ENCODE peak calls at places on chromosomes 13 and 19, in eight cellular contexts. One of them, this sample, is unnamed.

GRCh38 chr13:49610176-49610575 is 18.1 kb upstream of the ARL11 start:
- DNase-seq in cardiac muscle cell: peak
- DNase-seq in esophagus squamous epithelium: no peak
- DNase-seq in CD4-positive, alpha-beta T cell: no peak
- DNase-seq in breast epithelium: no peak
- DNase-seq in endothelial cell of umbilical vein: no peak
- DNase-seq in DND-41: no peak
- DNase-seq in RWPE2: no peak
- DNase-seq in this sample: no peak

GRCh38 chr19:4278926-4279529 is at the start of gene SHD:
- DNase-seq in cardiac muscle cell: peak
- DNase-seq in esophagus squamous epithelium: no peak
- DNase-seq in CD4-positive, alpha-beta T cell: no peak
- DNase-seq in breast epithelium: no peak
- DNase-seq in endothelial cell of umbilical vein: no peak
- DNase-seq in DND-41: no peak
- DNase-seq in RWPE2: no peak
- DNase-seq in this sample: no peak

GRCh38 chr13:113789167-113789566 is 30.1 kb downstream of the TMEM255B start:
- DNase-seq in cardiac muscle cell: no peak
- DNase-seq in esophagus squamous epithelium: no peak
- DNase-seq in CD4-positive, alpha-beta T cell: no peak
- DNase-seq in breast epithelium: no peak
- DNase-seq in endothelial cell of umbilical vein: no peak
- DNase-seq in DND-41: no peak
- DNase-seq in RWPE2: no peak
- DNase-seq in this sample: no peak

GRCh38 chr13:102002271-102002670 is 399.6 kb downstream of the FGF14 start:
- DNase-seq in cardiac muscle cell: no peak
- DNase-seq in esophagus squamous epithelium: no peak
- DNase-seq in CD4-positive, alpha-beta T cell: no peak
- DNase-seq in breast epithelium: no peak
- DNase-seq in endothelial cell of umbilical vein: no peak
- DNase-seq in DND-41: no peak
- DNase-seq in RWPE2: no peak
- DNase-seq in this sample: no peak

GRCh38 chr19:3047307-3048189 is 14.7 kb downstream of the TLE5 start:
- DNase-seq in cardiac muscle cell: peak
- DNase-seq in esophagus squamous epithelium: no peak
- DNase-seq in CD4-positive, alpha-beta T cell: peak
- DNase-seq in breast epithelium: peak
- DNase-seq in endothelial cell of umbilical vein: peak
- DNase-seq in DND-41: peak
- DNase-seq in RWPE2: no peak
- DNase-seq in this sample: no peak

GRCh38 chr13:21668665-21669599 is 1.9 kb upstream of the FGF9 start:
- DNase-seq in cardiac muscle cell: peak
- DNase-seq in esophagus squamous epithelium: no peak
- DNase-seq in CD4-positive, alpha-beta T cell: peak
- DNase-seq in breast epithelium: no peak
- DNase-seq in endothelial cell of umbilical vein: no peak
- DNase-seq in DND-41: no peak
- DNase-seq in RWPE2: no peak
- DNase-seq in this sample: no peak

GRCh38 chr19:44891016-44891882 is at the start of gene TOMM40:
- DNase-seq in cardiac muscle cell: peak
- DNase-seq in esophagus squamous epithelium: peak
- DNase-seq in CD4-positive, alpha-beta T cell: no peak
- DNase-seq in breast epithelium: no peak
- DNase-seq in endothelial cell of umbilical vein: no peak
- DNase-seq in DND-41: peak
- DNase-seq in RWPE2: peak
- DNase-seq in this sample: peak

GRCh38 chr13:91247768-91248167 is 99.7 kb upstream of the MIR17HG start:
- DNase-seq in cardiac muscle cell: no peak
- DNase-seq in esophagus squamous epithelium: no peak
- DNase-seq in CD4-positive, alpha-beta T cell: no peak
- DNase-seq in breast epithelium: no peak
- DNase-seq in endothelial cell of umbilical vein: peak
- DNase-seq in DND-41: no peak
- DNase-seq in RWPE2: no peak
- DNase-seq in this sample: no peak

GRCh38 chr13:52127783-52128702 is 830 bp downstream of the NEK5 start:
- DNase-seq in cardiac muscle cell: peak
- DNase-seq in esophagus squamous epithelium: no peak
- DNase-seq in CD4-positive, alpha-beta T cell: peak
- DNase-seq in breast epithelium: no peak
- DNase-seq in endothelial cell of umbilical vein: peak
- DNase-seq in DND-41: peak
- DNase-seq in RWPE2: no peak
- DNase-seq in this sample: peak

GRCh38 chr19:47456721-47457478 is 14.8 kb downstream of the SLC8A2 start:
- DNase-seq in cardiac muscle cell: no peak
- DNase-seq in esophagus squamous epithelium: no peak
- DNase-seq in CD4-positive, alpha-beta T cell: no peak
- DNase-seq in breast epithelium: no peak
- DNase-seq in endothelial cell of umbilical vein: no peak
- DNase-seq in DND-41: no peak
- DNase-seq in RWPE2: no peak
- DNase-seq in this sample: no peak

GRCh38 chr19:6925801-6926751 is 38.7 kb downstream of the ADGRE1 start:
- DNase-seq in cardiac muscle cell: no peak
- DNase-seq in esophagus squamous epithelium: no peak
- DNase-seq in CD4-positive, alpha-beta T cell: no peak
- DNase-seq in breast epithelium: no peak
- DNase-seq in endothelial cell of umbilical vein: no peak
- DNase-seq in DND-41: no peak
- DNase-seq in RWPE2: no peak
- DNase-seq in this sample: no peak

GRCh38 chr19:8641908-8642547 is 11.6 kb downstream of the NFILZ start:
- DNase-seq in cardiac muscle cell: peak
- DNase-seq in esophagus squamous epithelium: no peak
- DNase-seq in CD4-positive, alpha-beta T cell: no peak
- DNase-seq in breast epithelium: no peak
- DNase-seq in endothelial cell of umbilical vein: peak
- DNase-seq in DND-41: peak
- DNase-seq in RWPE2: no peak
- DNase-seq in this sample: no peak

GRCh38 chr13:51585234-51585672 is 991 bp downstream of the WDFY2 start:
- DNase-seq in cardiac muscle cell: peak
- DNase-seq in esophagus squamous epithelium: no peak
- DNase-seq in CD4-positive, alpha-beta T cell: no peak
- DNase-seq in breast epithelium: no peak
- DNase-seq in endothelial cell of umbilical vein: peak
- DNase-seq in DND-41: peak
- DNase-seq in RWPE2: no peak
- DNase-seq in this sample: no peak

GRCh38 chr13:36858285-36858684 is 39.3 kb downstream of the RFXAP start:
- DNase-seq in cardiac muscle cell: peak
- DNase-seq in esophagus squamous epithelium: no peak
- DNase-seq in CD4-positive, alpha-beta T cell: no peak
- DNase-seq in breast epithelium: no peak
- DNase-seq in endothelial cell of umbilical vein: peak
- DNase-seq in DND-41: no peak
- DNase-seq in RWPE2: no peak
- DNase-seq in this sample: no peak

GRCh38 chr19:6033744-6034264 is 55.9 kb upstream of the RANBP3 start:
- DNase-seq in cardiac muscle cell: no peak
- DNase-seq in esophagus squamous epithelium: no peak
- DNase-seq in CD4-positive, alpha-beta T cell: no peak
- DNase-seq in breast epithelium: peak
- DNase-seq in endothelial cell of umbilical vein: no peak
- DNase-seq in DND-41: no peak
- DNase-seq in RWPE2: no peak
- DNase-seq in this sample: no peak

GRCh38 chr19:17490411-17490810 is 20.1 kb downstream of the SLC27A1 start:
- DNase-seq in cardiac muscle cell: no peak
- DNase-seq in esophagus squamous epithelium: no peak
- DNase-seq in CD4-positive, alpha-beta T cell: no peak
- DNase-seq in breast epithelium: no peak
- DNase-seq in endothelial cell of umbilical vein: no peak
- DNase-seq in DND-41: peak
- DNase-seq in RWPE2: no peak
- DNase-seq in this sample: no peak

GRCh38 chr19:17889609-17890214 is 18.0 kb downstream of the SLC5A5 start:
- DNase-seq in cardiac muscle cell: peak
- DNase-seq in esophagus squamous epithelium: no peak
- DNase-seq in CD4-positive, alpha-beta T cell: no peak
- DNase-seq in breast epithelium: no peak
- DNase-seq in endothelial cell of umbilical vein: peak
- DNase-seq in DND-41: peak
- DNase-seq in RWPE2: no peak
- DNase-seq in this sample: no peak

GRCh38 chr13:112896736-112897602 is 72.0 kb upstream of the MCF2L start:
- DNase-seq in cardiac muscle cell: no peak
- DNase-seq in esophagus squamous epithelium: no peak
- DNase-seq in CD4-positive, alpha-beta T cell: no peak
- DNase-seq in breast epithelium: peak
- DNase-seq in endothelial cell of umbilical vein: no peak
- DNase-seq in DND-41: no peak
- DNase-seq in RWPE2: peak
- DNase-seq in this sample: no peak

GRCh38 chr19:29841209-29841558 is 29.4 kb downstream of the CCNE1 start:
- DNase-seq in cardiac muscle cell: no peak
- DNase-seq in esophagus squamous epithelium: no peak
- DNase-seq in CD4-positive, alpha-beta T cell: no peak
- DNase-seq in breast epithelium: no peak
- DNase-seq in endothelial cell of umbilical vein: no peak
- DNase-seq in DND-41: no peak
- DNase-seq in RWPE2: no peak
- DNase-seq in this sample: no peak

GRCh38 chr19:55674841-55675660 is at the start of gene EPN1:
- DNase-seq in cardiac muscle cell: peak
- DNase-seq in esophagus squamous epithelium: peak
- DNase-seq in CD4-positive, alpha-beta T cell: peak
- DNase-seq in breast epithelium: peak
- DNase-seq in endothelial cell of umbilical vein: peak
- DNase-seq in DND-41: peak
- DNase-seq in RWPE2: peak
- DNase-seq in this sample: peak

GRCh38 chr19:19538077-19538764 is at the start of gene CILP2:
- DNase-seq in cardiac muscle cell: peak
- DNase-seq in esophagus squamous epithelium: no peak
- DNase-seq in CD4-positive, alpha-beta T cell: no peak
- DNase-seq in breast epithelium: no peak
- DNase-seq in endothelial cell of umbilical vein: no peak
- DNase-seq in DND-41: no peak
- DNase-seq in RWPE2: peak
- DNase-seq in this sample: no peak

GRCh38 chr19:35181387-35181786 is 26.9 kb downstream of the FXYD5 start:
- DNase-seq in cardiac muscle cell: no peak
- DNase-seq in esophagus squamous epithelium: no peak
- DNase-seq in CD4-positive, alpha-beta T cell: no peak
- DNase-seq in breast epithelium: no peak
- DNase-seq in endothelial cell of umbilical vein: no peak
- DNase-seq in DND-41: no peak
- DNase-seq in RWPE2: no peak
- DNase-seq in this sample: no peak

GRCh38 chr19:35177377-35178274 is 23.1 kb downstream of the FXYD5 start:
- DNase-seq in cardiac muscle cell: no peak
- DNase-seq in esophagus squamous epithelium: no peak
- DNase-seq in CD4-positive, alpha-beta T cell: no peak
- DNase-seq in breast epithelium: no peak
- DNase-seq in endothelial cell of umbilical vein: no peak
- DNase-seq in DND-41: no peak
- DNase-seq in RWPE2: no peak
- DNase-seq in this sample: no peak

GRCh38 chr19:35176183-35176570 is 21.6 kb downstream of the FXYD5 start:
- DNase-seq in cardiac muscle cell: no peak
- DNase-seq in esophagus squamous epithelium: no peak
- DNase-seq in CD4-positive, alpha-beta T cell: no peak
- DNase-seq in breast epithelium: no peak
- DNase-seq in endothelial cell of umbilical vein: no peak
- DNase-seq in DND-41: no peak
- DNase-seq in RWPE2: no peak
- DNase-seq in this sample: no peak

GRCh38 chr19:35178701-35179100 is 24.2 kb downstream of the FXYD5 start:
- DNase-seq in cardiac muscle cell: no peak
- DNase-seq in esophagus squamous epithelium: no peak
- DNase-seq in CD4-positive, alpha-beta T cell: no peak
- DNase-seq in breast epithelium: no peak
- DNase-seq in endothelial cell of umbilical vein: no peak
- DNase-seq in DND-41: no peak
- DNase-seq in RWPE2: no peak
- DNase-seq in this sample: no peak

DNA sequence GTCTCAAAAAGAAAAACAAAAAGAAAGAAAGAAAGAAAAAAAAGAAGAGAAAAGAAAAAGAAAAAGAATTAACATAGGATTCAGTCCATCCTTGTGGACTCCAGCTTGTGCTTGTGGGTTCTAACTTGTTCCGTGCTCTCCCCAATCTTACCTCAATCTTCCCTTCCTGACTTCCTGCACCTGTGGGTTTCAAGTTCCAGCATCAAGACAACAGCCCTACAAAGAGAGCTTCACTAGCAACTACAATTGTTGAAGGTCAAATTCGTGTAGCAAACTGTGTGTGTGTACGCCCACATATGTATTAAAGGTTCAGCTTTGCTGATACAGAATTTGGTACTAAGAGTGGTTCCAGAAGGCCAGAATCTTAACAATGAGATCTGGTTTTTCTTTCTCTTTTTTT is 25.3 kb downstream of the FXYD5 start:
- DNase-seq in cardiac muscle cell: no peak
- DNase-seq in esophagus squamous epithelium: no peak
- DNase-seq in CD4-positive, alpha-beta T cell: no peak
- DNase-seq in breast epithelium: no peak
- DNase-seq in endothelial cell of umbilical vein: no peak
- DNase-seq in DND-41: no peak
- DNase-seq in RWPE2: no peak
- DNase-seq in this sample: no peak
- TF ChIP-seq CTCF in cardiac muscle cell: no peak
- TF ChIP-seq CTCF in esophagus squamous epithelium: no peak
- TF ChIP-seq CTCF in CD4-positive, alpha-beta T cell: no peak
- TF ChIP-seq CTCF in breast epithelium: no peak
- TF ChIP-seq CTCF in endothelial cell of umbilical vein: no peak
- TF ChIP-seq CTCF in DND-41: no peak
- TF ChIP-seq CTCF in RWPE2: no peak
- TF ChIP-seq CTCF in this sample: no peak

GRCh38 chr19:9836021-9836420 is 903 bp downstream of the PIN1 start:
- DNase-seq in cardiac muscle cell: peak
- DNase-seq in esophagus squamous epithelium: no peak
- DNase-seq in CD4-positive, alpha-beta T cell: no peak
- DNase-seq in breast epithelium: no peak
- DNase-seq in endothelial cell of umbilical vein: no peak
- DNase-seq in DND-41: peak
- DNase-seq in RWPE2: no peak
- DNase-seq in this sample: no peak
- TF ChIP-seq CTCF in cardiac muscle cell: no peak
- TF ChIP-seq CTCF in esophagus squamous epithelium: no peak
- TF ChIP-seq CTCF in CD4-positive, alpha-beta T cell: no peak
- TF ChIP-seq CTCF in breast epithelium: no peak
- TF ChIP-seq CTCF in endothelial cell of umbilical vein: no peak
- TF ChIP-seq CTCF in DND-41: peak
- TF ChIP-seq CTCF in RWPE2: no peak
- TF ChIP-seq CTCF in this sample: no peak

GRCh38 chr13:94210826-94211225 is 268.7 kb downstream of the DCT start:
- DNase-seq in cardiac muscle cell: no peak
- DNase-seq in esophagus squamous epithelium: no peak
- DNase-seq in CD4-positive, alpha-beta T cell: no peak
- DNase-seq in breast epithelium: no peak
- DNase-seq in endothelial cell of umbilical vein: no peak
- DNase-seq in DND-41: no peak
- DNase-seq in RWPE2: no peak
- DNase-seq in this sample: no peak
- TF ChIP-seq CTCF in cardiac muscle cell: no peak
- TF ChIP-seq CTCF in esophagus squamous epithelium: no peak
- TF ChIP-seq CTCF in CD4-positive, alpha-beta T cell: no peak
- TF ChIP-seq CTCF in breast epithelium: no peak
- TF ChIP-seq CTCF in endothelial cell of umbilical vein: no peak
- TF ChIP-seq CTCF in DND-41: no peak
- TF ChIP-seq CTCF in RWPE2: no peak
- TF ChIP-seq CTCF in this sample: no peak

GRCh38 chr19:35143231-35143715 is at the start of gene FXYD7:
- DNase-seq in cardiac muscle cell: no peak
- DNase-seq in esophagus squamous epithelium: no peak
- DNase-seq in CD4-positive, alpha-beta T cell: no peak
- DNase-seq in breast epithelium: no peak
- DNase-seq in endothelial cell of umbilical vein: no peak
- DNase-seq in DND-41: no peak
- DNase-seq in RWPE2: no peak
- DNase-seq in this sample: no peak
- TF ChIP-seq CTCF in cardiac muscle cell: no peak
- TF ChIP-seq CTCF in esophagus squamous epithelium: no peak
- TF ChIP-seq CTCF in CD4-positive, alpha-beta T cell: peak
- TF ChIP-seq CTCF in breast epithelium: no peak
- TF ChIP-seq CTCF in endothelial cell of umbilical vein: no peak
- TF ChIP-seq CTCF in DND-41: no peak
- TF ChIP-seq CTCF in RWPE2: peak
- TF ChIP-seq CTCF in this sample: no peak